ENCODE peak calls at places on chromosomes 5 and 9, in four cellular contexts. One of them, this sample, is unnamed. For H3K4me1, the result is how much of the 10 kb centered on the place peaks cover.

GRCh38 chr9:131436386-131436785 is 42.5 kb downstream of the PRRC2B start:
- DNase-seq in IMR-90: no peak
- DNase-seq in H1: no peak
- DNase-seq in H9: peak
- DNase-seq in this sample: no peak

GRCh38 chr5:10073705-10074104 is 176.0 kb downstream of the ATPSCKMT start:
- DNase-seq in H1: no peak
- DNase-seq in H9: no peak
- DNase-seq in IMR-90: no peak
- DNase-seq in this sample: no peak

GRCh38 chr5:1009359-1010180 is 968 bp downstream of the NKD2 start:
- DNase-seq in IMR-90: no peak
- DNase-seq in H1: no peak
- DNase-seq in H9: no peak
- DNase-seq in this sample: no peak

GRCh38 chr5:111779260-111780254 is 22.6 kb upstream of the NREP start:
- DNase-seq in IMR-90: peak
- DNase-seq in H1: no peak
- DNase-seq in H9: no peak
- DNase-seq in this sample: no peak

GRCh38 chr9:126149661-126150060 is 177.0 kb upstream of the MVB12B start:
- DNase-seq in H9: peak
- DNase-seq in H1: no peak
- DNase-seq in IMR-90: no peak
- DNase-seq in this sample: peak

GRCh38 chr5:160230686-160231527 is 1.6 kb downstream of the FABP6 start:
- DNase-seq in H1: no peak
- DNase-seq in H9: no peak
- DNase-seq in IMR-90: peak
- DNase-seq in this sample: no peak

GRCh38 chr5:113232667-113233066 is 202.1 kb downstream of the TSSK1B start:
- DNase-seq in IMR-90: no peak
- DNase-seq in H9: no peak
- DNase-seq in H1: no peak
- DNase-seq in this sample: no peak

GRCh38 chr5:147234098-147234824 is 565 bp upstream of the STK32A start:
- DNase-seq in H1: no peak
- DNase-seq in IMR-90: no peak
- DNase-seq in H9: no peak
- DNase-seq in this sample: no peak

GRCh38 chr9:35517136-35517535 is 27.2 kb downstream of the RUSC2 start:
- DNase-seq in H1: no peak
- DNase-seq in H9: no peak
- DNase-seq in IMR-90: peak
- DNase-seq in this sample: peak

GRCh38 chr9:94663139-94663538 is 23.8 kb upstream of the FBP1 start:
- DNase-seq in H1: no peak
- DNase-seq in H9: no peak
- DNase-seq in IMR-90: no peak
- DNase-seq in this sample: no peak

GRCh38 chr9:124284237-124284831 is 26.6 kb downstream of the NEK6 start:
- DNase-seq in IMR-90: peak
- DNase-seq in H1: no peak
- DNase-seq in H9: no peak
- DNase-seq in this sample: no peak

GRCh38 chr9:124282442-124283231 is 24.9 kb downstream of the NEK6 start:
- DNase-seq in IMR-90: peak
- DNase-seq in H1: no peak
- DNase-seq in H9: no peak
- DNase-seq in this sample: no peak

GRCh38 chr9:124281934-124282351 is 24.2 kb downstream of the NEK6 start:
- DNase-seq in H1: no peak
- DNase-seq in IMR-90: no peak
- DNase-seq in H9: no peak
- DNase-seq in this sample: no peak

GRCh38 chr9:124284940-124285441 is 27.2 kb downstream of the NEK6 start:
- DNase-seq in H9: no peak
- DNase-seq in H1: no peak
- DNase-seq in IMR-90: peak
- DNase-seq in this sample: no peak

DNA sequence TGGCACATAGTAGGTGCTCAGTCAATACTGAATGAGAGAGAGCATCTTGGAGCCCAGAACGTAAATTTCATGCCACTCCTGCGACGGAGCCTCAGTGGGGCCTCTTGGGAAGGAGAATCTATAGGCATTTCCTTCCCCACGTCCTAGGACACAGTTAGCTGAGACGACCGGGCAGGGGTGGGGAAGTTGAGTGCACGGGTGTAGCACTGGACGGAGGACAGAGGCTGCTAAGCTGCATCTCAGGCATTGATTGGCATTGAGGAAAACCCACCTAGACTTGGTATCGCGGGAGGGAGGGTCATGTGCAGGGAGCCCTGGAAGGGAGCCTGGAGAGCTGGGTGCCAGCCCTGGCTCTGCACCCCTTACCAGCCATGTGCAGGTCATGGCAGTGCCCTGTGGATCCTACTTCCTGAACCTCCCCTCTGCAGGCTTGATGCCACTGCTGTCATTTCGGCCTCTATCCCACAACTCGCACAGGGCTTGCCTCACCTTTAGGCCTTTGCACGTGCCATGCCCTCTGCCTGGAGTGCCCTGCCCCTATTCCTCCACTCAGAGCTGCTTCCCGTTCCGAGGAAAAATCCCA is 25.6 kb downstream of the NEK6 start:
- DNase-seq in IMR-90: no peak
- DNase-seq in H9: no peak
- DNase-seq in H1: no peak
- DNase-seq in this sample: no peak
- H3K9ac ChIP-seq in IMR-90: peak
- H3K9ac ChIP-seq in H9: no peak
- H3K9ac ChIP-seq in H1: no peak
- H3K9ac ChIP-seq in this sample: no peak

GRCh38 chr9:109083141-109083540 is 36.6 kb downstream of the TMEM245 start:
- DNase-seq in H1: no peak
- DNase-seq in IMR-90: no peak
- DNase-seq in H9: no peak
- DNase-seq in this sample: no peak

GRCh38 chr9:109086221-109086620 is 33.5 kb downstream of the TMEM245 start:
- DNase-seq in H1: no peak
- DNase-seq in IMR-90: peak
- DNase-seq in H9: no peak
- DNase-seq in this sample: no peak

GRCh38 chr9:109082091-109082620 is 37.6 kb downstream of the TMEM245 start:
- DNase-seq in H9: no peak
- DNase-seq in IMR-90: no peak
- DNase-seq in H1: no peak
- DNase-seq in this sample: no peak

GRCh38 chr9:109085510-109085909 is 34.2 kb downstream of the TMEM245 start:
- DNase-seq in IMR-90: no peak
- DNase-seq in H1: no peak
- DNase-seq in H9: no peak
- DNase-seq in this sample: no peak

DNA sequence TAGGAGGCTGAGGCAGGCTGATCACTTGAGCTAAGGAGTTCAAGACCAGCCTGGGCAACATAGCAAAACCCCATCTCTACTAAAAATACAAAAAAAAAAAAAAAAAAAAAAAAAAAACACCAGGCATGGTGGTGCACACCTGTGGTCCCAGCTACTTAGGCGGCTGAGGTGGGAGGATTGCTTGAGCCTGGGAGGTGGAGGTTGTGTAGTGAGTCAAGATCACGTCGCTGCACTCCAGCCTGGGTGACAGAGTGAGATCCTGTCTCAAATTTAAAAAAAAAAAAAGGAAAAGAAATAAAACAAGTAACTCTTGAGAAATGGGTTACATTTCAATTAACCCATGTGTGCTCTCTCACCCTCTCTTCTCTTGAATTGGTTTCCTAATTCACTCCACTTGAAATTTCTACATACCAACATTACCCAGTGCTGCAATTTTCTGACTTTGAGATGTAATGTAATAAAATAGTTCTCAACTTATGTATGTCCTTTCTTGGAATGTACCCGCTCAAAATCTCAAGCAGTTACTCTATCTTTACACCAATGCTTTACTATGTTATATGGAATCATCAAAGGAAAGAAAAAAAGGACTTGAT is 35.8 kb downstream of the TMEM245 start:
- DNase-seq in H9: no peak
- DNase-seq in H1: no peak
- DNase-seq in IMR-90: no peak
- DNase-seq in this sample: no peak
- H3K4me1 ChIP-seq in H9: under half
- H3K4me1 ChIP-seq in H1: under half
- H3K4me1 ChIP-seq in IMR-90: under half
- H3K4me1 ChIP-seq in this sample: under half

DNA sequence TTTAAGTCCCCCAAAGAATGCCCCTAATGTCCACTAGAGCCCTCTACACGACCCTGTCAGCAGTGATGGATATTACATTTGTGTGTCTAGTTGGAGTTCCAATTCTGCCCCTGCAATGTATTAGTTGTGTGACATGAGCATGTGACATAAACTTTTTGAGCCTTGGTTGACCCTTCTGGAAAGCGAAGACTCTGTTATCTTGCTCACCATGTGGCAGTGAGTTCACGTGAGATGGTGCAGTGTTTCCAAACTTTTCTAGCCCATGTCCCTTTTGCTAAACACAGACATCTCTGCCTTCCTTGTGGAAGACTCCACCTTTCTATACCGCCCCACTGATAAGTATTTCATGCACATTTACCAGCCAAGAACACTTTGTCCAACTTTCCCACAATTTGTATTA is 87.0 kb upstream of the BOD1 start:
- DNase-seq in IMR-90: no peak
- DNase-seq in H9: no peak
- DNase-seq in H1: no peak
- DNase-seq in this sample: no peak
- H4K5ac ChIP-seq in IMR-90: no peak
- H4K5ac ChIP-seq in H9: no peak
- H4K5ac ChIP-seq in H1: no peak
- H4K5ac ChIP-seq in this sample: no peak

GRCh38 chr5:102762095-102762534 is 7.0 kb downstream of the PAM start:
- DNase-seq in H1: no peak
- DNase-seq in H9: no peak
- DNase-seq in IMR-90: peak
- DNase-seq in this sample: no peak

GRCh38 chr5:102760815-102761214 is 5.7 kb downstream of the PAM start:
- DNase-seq in IMR-90: peak
- DNase-seq in H9: no peak
- DNase-seq in H1: no peak
- DNase-seq in this sample: no peak

GRCh38 chr5:102763734-102764133 is 8.6 kb downstream of the PAM start:
- DNase-seq in IMR-90: no peak
- DNase-seq in H1: no peak
- DNase-seq in H9: no peak
- DNase-seq in this sample: no peak

GRCh38 chr5:102764381-102765005 is 9.4 kb downstream of the PAM start:
- DNase-seq in H1: no peak
- DNase-seq in H9: no peak
- DNase-seq in IMR-90: no peak
- DNase-seq in this sample: no peak

DNA sequence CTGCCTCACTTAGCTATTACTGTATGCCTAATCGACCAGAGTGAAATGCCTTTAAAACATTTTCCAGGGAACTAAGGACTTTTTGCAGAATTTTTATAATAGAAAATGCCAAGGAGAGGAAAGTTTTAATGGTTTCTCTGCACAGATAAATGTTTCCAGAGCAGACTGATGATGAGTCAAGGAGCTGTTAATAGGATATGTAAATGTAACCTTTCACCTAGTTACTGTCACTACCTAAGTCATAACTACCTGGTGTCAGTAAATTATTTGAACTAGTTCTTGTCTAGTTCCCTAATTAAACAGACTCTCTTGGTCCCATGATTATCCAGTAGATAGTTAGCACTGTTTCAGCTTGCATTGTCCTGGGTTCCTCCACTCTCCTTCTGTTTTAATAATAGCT is 7.7 kb downstream of the PAM start:
- DNase-seq in H1: no peak
- DNase-seq in IMR-90: no peak
- DNase-seq in H9: no peak
- DNase-seq in this sample: no peak
- H3K9ac ChIP-seq in H1: no peak
- H3K9ac ChIP-seq in IMR-90: no peak
- H3K9ac ChIP-seq in H9: no peak
- H3K9ac ChIP-seq in this sample: no peak

DNA sequence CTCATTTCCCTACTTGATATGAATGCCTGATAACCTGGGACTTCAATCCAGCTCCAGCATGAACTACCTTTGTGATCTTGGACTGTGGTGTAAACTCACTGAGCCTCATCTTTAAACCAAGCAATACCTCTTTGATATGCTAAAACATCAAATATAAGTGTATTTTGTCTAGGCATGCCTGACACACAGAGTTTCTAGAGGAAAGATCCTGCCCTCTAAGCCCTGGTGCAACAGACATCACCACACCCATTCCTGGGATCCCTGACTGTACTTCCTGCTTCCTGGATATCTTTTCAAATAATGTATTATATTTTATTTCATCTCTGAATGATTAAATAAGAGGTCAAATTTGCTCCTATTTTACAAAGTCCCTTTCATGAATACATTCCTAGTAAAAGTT is 55.8 kb downstream of the ANXA2R start:
- DNase-seq in IMR-90: no peak
- DNase-seq in H9: no peak
- DNase-seq in H1: no peak
- DNase-seq in this sample: no peak
- H3K4me1 ChIP-seq in IMR-90: under half
- H3K4me1 ChIP-seq in H9: under half
- H3K4me1 ChIP-seq in H1: under half
- H3K4me1 ChIP-seq in this sample: under half

DNA sequence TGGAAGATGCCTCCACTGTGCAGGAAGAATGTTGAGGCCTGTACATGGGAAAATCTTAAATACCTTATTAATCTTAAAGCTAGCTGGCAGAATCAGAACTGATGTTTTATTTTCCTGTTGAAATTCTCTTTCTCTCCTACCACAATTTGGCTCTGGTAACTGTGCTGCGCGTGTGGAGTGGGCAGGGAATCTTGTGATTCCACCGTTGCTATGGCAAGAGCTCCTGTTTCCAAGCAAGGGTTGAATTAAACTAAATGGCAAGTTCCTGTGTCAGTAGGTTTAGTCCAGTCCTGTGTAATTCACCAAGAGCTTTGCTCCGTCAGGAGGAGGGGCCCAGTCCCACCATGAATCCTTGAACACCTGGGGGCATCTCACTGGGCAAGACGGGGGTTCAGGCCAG is 36.4 kb downstream of the NXNL2 start:
- DNase-seq in H1: no peak
- DNase-seq in H9: no peak
- DNase-seq in IMR-90: no peak
- DNase-seq in this sample: no peak
- H4K5ac ChIP-seq in H1: no peak
- H4K5ac ChIP-seq in H9: no peak
- H4K5ac ChIP-seq in IMR-90: no peak
- H4K5ac ChIP-seq in this sample: no peak

This sample was measured in mesendoderm.